ENCODE peak calls at places on chromosomes 2 and 18, in eight cellular contexts. B is PC-3; J is glutamatergic neuron; E is HCT116; P is body of pancreas; C is CD8-positive, alpha-beta T cell; I is CD4-positive, alpha-beta T cell; O is endodermal cell. R is an unnamed sample.
A peak's percentile ranks its signal among the peaks of the same experiment; 100 is the strongest.

GRCh38 chr18:6396276-6396675 is 18.4 kb downstream of the L3MBTL4 start:
- DNase-seq in C (no peak), E (no peak), B (no peak), O (no peak), P (no peak), I (no peak), J (no peak), R (no peak)

GRCh38 chr2:232525796-232526195 is at the start of gene CHRND:
- DNase-seq in I (no peak), J (peak; percentile 69), B (no peak), C (no peak), E (no peak), P (peak; percentile 70), O (peak; percentile 64), R (no peak)

GRCh38 chr2:200023570-200023969 is 68.2 kb downstream of the MAIP1 start:
- DNase-seq in C (no peak), B (no peak), I (no peak), E (no peak), J (no peak), O (no peak), P (no peak), R (no peak)

GRCh38 chr2:82795446-82795845 is 1663.6 kb downstream of the SUCLG1 start:
- DNase-seq in P (no peak), I (no peak), B (peak; percentile 81), O (no peak), C (no peak), J (no peak), E (peak; percentile 18), R (peak; percentile 48)

GRCh38 chr18:11324956-11325873 is 175.8 kb upstream of the PIEZO2 start:
- DNase-seq in O (no peak), J (no peak), E (no peak), C (no peak), I (no peak), P (no peak), B (peak; percentile 61), R (peak; percentile 92)

GRCh38 chr2:172962824-172963223 is 112.8 kb upstream of the MAP3K20 start:
- DNase-seq in P (no peak), J (no peak), E (no peak), B (peak; percentile 72), I (no peak), C (no peak), O (no peak), R (peak; percentile 57)

GRCh38 chr18:2654105-2654827 is 1.3 kb upstream of the SMCHD1 start:
- DNase-seq in C (no peak), O (no peak), J (no peak), B (peak; percentile 56), P (no peak), I (no peak), E (no peak), R (no peak)

GRCh38 chr2:128300151-128300550 is 18.5 kb downstream of the HS6ST1 start:
- DNase-seq in J (no peak), E (no peak), P (no peak), O (no peak), I (no peak), B (no peak), C (no peak), R (no peak)

GRCh38 chr2:187577310-187577709 is 23.1 kb upstream of the TFPI start:
- DNase-seq in I (no peak), P (no peak), B (peak; percentile 30), C (no peak), O (no peak), E (peak; percentile 27), J (no peak), R (no peak)

GRCh38 chr2:63875143-63875542 is 33.4 kb downstream of the UGP2 start:
- DNase-seq in J (no peak), O (no peak), I (no peak), C (no peak), B (peak; percentile 52), P (no peak), E (no peak), R (peak; percentile 47)

GRCh38 chr2:95323347-95324155 is 26.4 kb downstream of the KCNIP3 start:
- DNase-seq in E (peak; percentile 55), C (no peak), O (peak; percentile 79), J (peak; percentile 55), I (no peak), P (peak; percentile 54), B (peak; percentile 87), R (no peak)

GRCh38 chr2:238169021-238169707 is 10.4 kb downstream of the ERFE start:
- DNase-seq in C (no peak), O (no peak), P (peak; percentile 64), B (peak; percentile 29), I (no peak), E (no peak), J (no peak), R (peak; percentile 85)

GRCh38 chr2:141641462-141641861 is 489.4 kb downstream of the LRP1B start:
- DNase-seq in C (no peak), J (no peak), O (no peak), I (no peak), B (peak; percentile 85), E (no peak), P (no peak), R (no peak)

GRCh38 chr2:137405496-137405895 is 558.8 kb upstream of the HNMT start:
- DNase-seq in B (no peak), C (no peak), J (no peak), P (no peak), I (no peak), O (no peak), E (no peak), R (no peak)
- TF ChIP-seq CTCF in B (no peak), C (no peak), J (no peak), P (no peak), I (no peak), O (no peak), E (no peak), R (no peak)

DNA sequence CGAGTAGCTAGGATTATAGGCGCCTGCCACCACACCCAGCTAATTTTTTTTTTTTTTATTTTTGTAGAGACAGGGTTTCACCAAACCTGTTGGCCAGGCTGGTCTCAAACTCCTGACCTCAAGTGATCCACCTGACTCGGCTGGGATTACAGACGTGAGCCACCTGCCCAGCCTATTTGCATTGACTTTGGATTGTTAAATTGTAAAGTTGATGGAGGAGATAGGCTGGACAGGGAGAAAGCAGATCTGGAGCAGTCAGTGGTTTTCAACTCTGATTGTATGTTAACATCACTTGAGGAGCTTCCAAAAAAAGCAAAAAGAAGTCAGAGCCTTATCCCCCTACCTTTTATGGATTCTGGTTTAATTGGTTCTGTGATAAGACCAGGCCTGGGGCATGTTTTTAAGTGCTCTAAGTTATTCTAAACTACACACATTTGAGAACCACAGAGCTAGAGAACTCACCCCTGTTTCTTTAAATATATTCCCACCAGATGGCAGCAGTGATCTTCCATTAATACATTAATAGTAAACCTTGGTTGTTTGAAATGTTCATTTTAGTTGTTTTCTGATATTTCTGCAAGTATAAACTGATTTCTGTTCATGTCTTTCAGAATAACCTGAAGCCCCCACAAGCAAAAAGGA is 7.5 kb downstream of the C2orf49 start:
- DNase-seq in E (no peak), J (no peak), O (no peak), P (no peak), I (no peak), B (peak; percentile 77), C (no peak), R (peak; percentile 53)
- TF ChIP-seq CTCF in E (peak; percentile 60), J (peak; percentile 26), O (peak; percentile 67), P (peak; percentile 21), I (peak; percentile 42), B (peak; percentile 75), C (peak; percentile 34), R (peak; percentile 79)

GRCh38 chr2:42979416-42979869 is 187.1 kb upstream of the HAAO start:
- DNase-seq in P (peak; percentile 92), C (no peak), O (peak; percentile 75), B (peak; percentile 45), I (no peak), E (no peak), J (no peak), R (no peak)
- TF ChIP-seq CTCF in P (peak; percentile 70), C (no peak), O (peak; percentile 45), B (peak; percentile 10), I (no peak), E (no peak), J (no peak), R (no peak)

DNA sequence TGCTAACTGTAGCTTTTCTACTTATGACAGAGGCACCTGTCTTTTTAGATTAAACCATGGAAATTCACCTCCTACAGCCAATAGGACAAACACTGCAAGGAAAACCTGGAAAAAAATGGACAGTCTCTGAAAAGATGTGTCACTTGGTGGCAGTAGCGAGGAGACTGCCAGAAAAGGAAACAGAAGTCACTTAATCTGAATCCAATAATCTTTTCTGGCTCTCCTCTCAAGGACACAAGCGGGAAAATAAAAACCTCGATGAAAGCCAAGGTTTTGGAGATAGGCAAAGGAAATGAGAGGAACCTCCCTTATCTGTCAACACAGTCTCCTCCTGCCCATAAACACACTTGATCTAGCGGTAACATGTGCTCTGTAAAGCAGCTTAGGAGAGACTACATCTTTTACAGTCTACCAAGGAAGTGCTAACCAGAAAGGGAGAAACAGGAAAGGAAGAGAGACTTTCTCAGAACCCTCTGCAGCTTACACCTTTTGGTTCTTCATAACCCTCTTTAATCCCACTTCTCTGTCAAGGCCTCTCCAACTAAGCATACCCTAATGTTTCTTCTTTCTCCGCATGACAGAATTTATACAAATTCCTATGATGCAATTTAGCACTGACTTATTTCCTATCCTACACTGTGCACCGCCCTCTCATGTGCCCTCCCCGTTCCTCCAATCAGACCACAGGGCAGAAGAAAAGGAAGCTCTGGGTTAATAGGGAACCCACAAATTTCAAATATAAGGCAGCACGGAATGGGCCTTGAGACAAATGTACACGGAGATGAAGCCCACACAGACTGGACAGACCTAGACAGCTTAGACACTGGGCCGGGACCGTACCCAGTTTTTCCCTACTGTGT is 52.8 kb downstream of the CLASP1 start:
- DNase-seq in E (peak; percentile 33), O (peak; percentile 70), C (no peak), J (no peak), B (peak; percentile 74), P (peak; percentile 53), I (no peak), R (peak; percentile 63)
- TF ChIP-seq CTCF in E (peak; percentile 62), O (peak; percentile 70), C (no peak), J (no peak), B (peak; percentile 86), P (peak; percentile 59), I (peak; percentile 25), R (peak; percentile 72)

DNA sequence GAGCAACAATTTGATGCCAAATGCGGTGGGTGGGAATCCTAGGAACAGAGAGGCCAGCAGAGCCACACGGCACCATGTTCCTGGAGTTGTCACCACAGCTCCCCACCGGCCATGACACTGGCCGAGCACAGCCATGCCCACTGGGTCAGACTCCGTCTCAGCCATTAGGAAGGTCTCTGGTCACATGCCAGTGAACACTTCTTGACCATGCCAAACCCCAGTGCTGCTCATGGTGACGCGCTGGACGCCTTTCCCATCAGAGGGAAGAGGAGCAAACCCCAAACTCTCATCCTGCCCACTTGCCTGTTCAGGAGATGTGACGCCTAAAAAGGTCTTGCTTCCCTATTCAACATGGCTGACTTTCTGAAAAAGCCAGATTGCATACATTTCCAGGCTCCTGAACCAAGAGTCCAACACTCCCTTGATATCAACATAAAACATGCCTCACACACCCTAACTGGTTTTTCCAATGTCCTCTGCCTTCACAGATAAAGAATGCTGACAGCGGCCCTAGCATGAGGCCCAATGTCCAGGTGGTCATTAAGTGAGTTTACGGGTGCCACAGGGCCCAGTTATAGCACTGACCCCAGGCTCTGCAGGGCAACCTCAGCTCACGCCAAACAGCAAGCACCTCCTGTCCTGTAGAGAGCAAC is 31.9 kb downstream of the TFCP2L1 start:
- DNase-seq in I (no peak), C (no peak), J (no peak), E (no peak), O (no peak), P (no peak), B (no peak), R (no peak)
- TF ChIP-seq CTCF in I (no peak), C (no peak), J (no peak), E (no peak), O (no peak), P (no peak), B (no peak), R (no peak)